ENCODE peak calls at places on chromosomes 4 and X, in seven cellular contexts. Z is H1, A is fibroblast of lung, X is astrocyte, K is IMR-90, Y is GM12878, B is neuronal stem cell. T is an unnamed sample. For H3K27me3, the result is how much of the 10 kb centered on the place peaks cover.

GRCh38 chr4:153603258-153603657 is 80.8 kb upstream of the TLR2 start:
- DNase-seq in A (no peak), Z (no peak), X (no peak), B (no peak), K (no peak), Y (no peak), T (no peak)

GRCh38 chr4:3387943-3388348 is 53.8 kb upstream of the HGFAC start:
- DNase-seq in Z (no peak), K (peak), B (no peak), X (peak), A (peak), Y (no peak), T (peak)

GRCh38 chrX:46912673-46913491 is 661 bp downstream of the JADE3 start:
- DNase-seq in B (peak), K (peak), Z (no peak), A (peak), Y (no peak), X (no peak), T (peak)

GRCh38 chr4:53592686-53593641 is 1.7 kb upstream of the LNX1 start:
- DNase-seq in Z (peak), A (peak), K (no peak), B (no peak), Y (no peak), X (peak), T (peak)

GRCh38 chrX:103404225-103405008 is 28.1 kb downstream of the BEX3 start:
- DNase-seq in Z (peak), K (peak), X (peak), A (peak), Y (peak), B (peak), T (no peak)

GRCh38 chr4:100269446-100269845 is 79.2 kb upstream of the DDIT4L start:
- DNase-seq in Z (no peak), A (no peak), Y (no peak), K (no peak), B (no peak), X (no peak), T (no peak)

GRCh38 chrX:1391370-1391706 is 575 bp downstream of the SLC25A6 start:
- DNase-seq in K (no peak), X (no peak), A (no peak), Z (peak), B (peak), Y (peak), T (peak)

GRCh38 chr4:106238819-106239420 is 77.1 kb downstream of the TBCK start:
- DNase-seq in X (peak), Z (peak), B (peak), A (peak), Y (no peak), K (peak), T (no peak)

GRCh38 chr4:129140521-129140920 is 44.6 kb downstream of the C4orf33 start:
- DNase-seq in B (no peak), Z (no peak), Y (no peak), K (no peak), X (no peak), A (no peak), T (no peak)

GRCh38 chr4:12791536-12791935 is 692.6 kb downstream of the RAB28 start:
- DNase-seq in B (no peak), K (no peak), Z (no peak), Y (no peak), A (no peak), X (no peak), T (no peak)

GRCh38 chr4:164210377-164210776 is 543.6 kb upstream of the SMIM31 start:
- DNase-seq in B (no peak), A (peak), K (peak), X (peak), Z (no peak), Y (no peak), T (no peak)

GRCh38 chr4:1293981-1294380 is 4.3 kb downstream of the MAEA start:
- DNase-seq in K (no peak), Y (no peak), X (peak), B (no peak), A (peak), Z (no peak), T (peak)

GRCh38 chr4:75892508-75892907 is 9.7 kb downstream of the PPEF2 start:
- DNase-seq in B (no peak), Z (no peak), A (no peak), Y (no peak), K (no peak), X (no peak), T (no peak)

GRCh38 chrX:112866175-112866574 is 25.5 kb upstream of the AMOT start:
- DNase-seq in K (peak), B (no peak), A (peak), X (no peak), Y (no peak), Z (no peak), T (no peak)

GRCh38 chrX:65871671-65872311 is 168.1 kb downstream of the VSIG4 start:
- DNase-seq in B (no peak), X (no peak), K (no peak), Y (peak), A (no peak), Z (peak), T (no peak)

GRCh38 chr4:85370400-85371032 is 104.4 kb upstream of the ARHGAP24 start:
- DNase-seq in B (peak), A (peak), X (peak), Y (peak), Z (peak), K (peak), T (no peak)

GRCh38 chr4:6064383-6064782 is 46.2 kb upstream of the C4orf50 start:
- DNase-seq in B (no peak), X (no peak), Y (no peak), K (no peak), A (no peak), Z (no peak), T (no peak)

GRCh38 chr4:76689079-76689817 is 208.7 kb downstream of the SOWAHB start:
- DNase-seq in Z (no peak), Y (no peak), X (no peak), A (peak), B (peak), K (peak), T (peak)

GRCh38 chr4:120769227-120769626 is 153.3 kb downstream of the PRDM5 start:
- DNase-seq in K (peak), Y (no peak), B (no peak), A (peak), X (peak), Z (no peak), T (peak)

GRCh38 chr4:76305033-76305687 is 1.4 kb upstream of the STBD1 start:
- DNase-seq in Y (no peak), Z (no peak), B (no peak), X (no peak), K (no peak), A (no peak), T (no peak)

GRCh38 chr4:130712038-130712437 is 1616.1 kb downstream of the C4orf33 start:
- DNase-seq in Y (no peak), A (peak), Z (no peak), X (peak), B (no peak), K (no peak), T (no peak)

GRCh38 chr4:82792912-82793649 is 5.5 kb downstream of the SCD5 start:
- DNase-seq in B (no peak), Y (no peak), K (peak), Z (no peak), X (no peak), A (no peak), T (no peak)

GRCh38 chr4:70667710-70668535 is 1.6 kb upstream of the JCHAIN start:
- DNase-seq in Y (no peak), A (peak), Z (no peak), X (peak), K (peak), B (no peak), T (no peak)

GRCh38 chrX:14027511-14028019 is 2.1 kb downstream of the GEMIN8 start:
- DNase-seq in A (peak), Y (peak), X (peak), Z (no peak), K (peak), B (no peak), T (peak)

GRCh38 chr4:144283496-144283895 is 143.0 kb upstream of the GYPA start:
- DNase-seq in A (no peak), X (no peak), B (no peak), Z (no peak), Y (no peak), K (no peak), T (no peak)

GRCh38 chr4:108586778-108587177 is 33.6 kb upstream of the RPL34 start:
- DNase-seq in Z (no peak), X (no peak), A (no peak), B (no peak), K (no peak), Y (no peak), T (no peak)

GRCh38 chr4:110309686-110310085 is 111.3 kb upstream of the ELOVL6 start:
- DNase-seq in X (peak), Z (no peak), Y (no peak), B (no peak), A (peak), K (peak), T (no peak)

GRCh38 chr4:148850257-148850995 is 408.2 kb upstream of the NR3C2 start:
- DNase-seq in A (no peak), Z (no peak), X (no peak), K (no peak), Y (no peak), B (no peak), T (no peak)

GRCh38 chr4:6188687-6189305 is 11.6 kb downstream of the JAKMIP1 start:
- DNase-seq in A (peak), Y (no peak), X (peak), K (no peak), Z (no peak), B (no peak), T (no peak)

GRCh38 chrX:129115104-129115503 is 408.2 kb downstream of the SMARCA1 start:
- DNase-seq in Y (no peak), A (peak), K (peak), B (no peak), X (no peak), Z (no peak), T (no peak)

GRCh38 chr4:168679397-168680176 is 182.7 kb downstream of the PALLD start:
- DNase-seq in Y (no peak), B (no peak), A (no peak), Z (no peak), K (peak), X (no peak), T (no peak)

GRCh38 chr4:72376901-72377300 is 192.1 kb downstream of the ADAMTS3 start:
- DNase-seq in A (no peak), K (no peak), X (no peak), B (no peak), Z (no peak), Y (no peak), T (no peak)

GRCh38 chrX:97057349-97057909 is 173.7 kb downstream of the RPA4 start:
- DNase-seq in A (peak), X (no peak), Y (no peak), Z (no peak), K (no peak), B (no peak), T (no peak)

GRCh38 chr4:1777822-1778641 is 15.1 kb upstream of the FGFR3 start:
- DNase-seq in K (no peak), B (peak), X (peak), Z (peak), A (peak), Y (no peak), T (peak)

GRCh38 chr4:53810643-53811042 is 219.4 kb upstream of the LNX1 start:
- DNase-seq in Y (no peak), X (no peak), Z (no peak), B (no peak), K (no peak), A (no peak), T (no peak)

GRCh38 chr4:103499094-103499493 is 220.7 kb downstream of the TACR3 start:
- DNase-seq in A (no peak), B (no peak), Z (no peak), Y (no peak), X (no peak), K (no peak), T (no peak)

GRCh38 chr4:141174457-141174856 is 41.2 kb upstream of the RNF150 start:
- DNase-seq in K (no peak), Z (no peak), A (no peak), Y (no peak), X (no peak), B (no peak), T (no peak)

DNA sequence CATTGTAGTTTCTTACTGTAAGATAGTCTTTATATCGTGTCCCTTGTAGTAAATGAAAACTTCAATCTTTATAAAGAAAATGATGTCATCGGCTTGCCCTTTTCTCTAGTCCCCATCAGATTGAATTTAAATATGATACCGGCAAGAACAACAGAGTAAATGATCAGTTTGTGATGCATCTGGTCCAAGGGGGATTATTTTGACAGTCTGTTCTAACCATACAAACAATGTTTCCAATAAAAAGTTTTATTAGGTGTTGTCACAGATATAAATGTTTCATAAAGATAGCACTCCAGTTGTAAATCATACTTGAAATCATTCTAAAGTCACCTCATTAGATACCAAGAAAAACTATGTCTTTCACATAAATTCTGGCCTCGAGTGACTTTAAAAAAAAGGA is 72.3 kb downstream of the SLC9A6 start:
- DNase-seq in A (no peak), K (no peak), Z (no peak), B (no peak), X (no peak), Y (no peak), T (no peak)
- H3K27me3 ChIP-seq in A (under half), K (under half), Z (under half), B (under half), X (under half), Y (under half), T (under half)

GRCh38 chr4:154779362-154779947 is 1.6 kb upstream of the RBM46 start:
- DNase-seq in B (peak), A (peak), Y (no peak), X (peak), K (peak), Z (no peak), T (peak)

GRCh38 chr4:154781983-154782293 is 866 bp downstream of the RBM46 start:
- DNase-seq in B (no peak), Y (no peak), K (no peak), Z (no peak), X (no peak), A (no peak), T (peak)

DNA sequence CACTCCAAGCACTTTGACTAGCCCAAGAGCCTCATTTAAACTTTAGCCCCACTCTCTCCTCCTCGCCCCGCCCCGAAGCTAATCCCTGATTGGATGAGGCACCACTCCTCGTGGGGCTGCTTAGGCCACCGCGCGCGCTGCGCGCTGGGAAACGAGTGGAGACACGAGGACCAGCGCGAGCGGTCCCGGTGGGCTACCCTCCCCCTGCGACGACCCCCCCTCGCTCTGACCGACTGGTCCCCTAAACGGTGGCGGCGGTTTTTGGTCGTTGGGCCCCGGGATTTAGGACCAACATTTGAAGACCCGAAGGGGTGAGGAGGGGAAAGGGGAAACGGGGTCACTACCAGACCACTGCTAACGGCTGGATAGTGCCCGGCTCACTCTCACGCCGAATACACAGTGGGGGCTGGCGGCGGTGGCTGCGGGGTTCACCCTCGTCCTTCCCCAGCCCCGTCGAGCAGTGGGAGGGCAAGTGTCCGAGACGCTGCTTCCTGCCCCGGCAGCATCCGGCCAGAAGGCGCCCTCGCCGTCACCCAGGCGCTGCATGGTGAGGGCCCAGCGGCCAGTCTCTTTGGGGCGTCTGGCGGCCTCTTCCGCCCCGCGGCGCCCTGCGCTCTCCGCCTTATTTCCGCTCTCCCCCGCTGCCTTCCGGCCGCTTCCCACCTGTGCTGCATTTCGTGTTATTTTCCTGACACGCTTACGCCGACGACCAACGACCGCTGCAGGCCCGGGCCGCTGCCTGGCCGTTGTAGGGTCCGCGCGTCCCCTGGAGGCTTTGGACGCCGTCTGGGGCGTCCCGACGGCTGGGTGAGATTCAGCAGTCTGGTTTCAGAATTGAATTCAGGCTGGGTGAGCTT is at the start of gene RBM46:
- DNase-seq in A (no peak), Z (no peak), B (no peak), X (no peak), K (no peak), Y (no peak), T (no peak)
- H2AFZ ChIP-seq in A (no peak), Z (peak), B (no peak), X (no peak), K (no peak), Y (no peak), T (no peak)

DNA sequence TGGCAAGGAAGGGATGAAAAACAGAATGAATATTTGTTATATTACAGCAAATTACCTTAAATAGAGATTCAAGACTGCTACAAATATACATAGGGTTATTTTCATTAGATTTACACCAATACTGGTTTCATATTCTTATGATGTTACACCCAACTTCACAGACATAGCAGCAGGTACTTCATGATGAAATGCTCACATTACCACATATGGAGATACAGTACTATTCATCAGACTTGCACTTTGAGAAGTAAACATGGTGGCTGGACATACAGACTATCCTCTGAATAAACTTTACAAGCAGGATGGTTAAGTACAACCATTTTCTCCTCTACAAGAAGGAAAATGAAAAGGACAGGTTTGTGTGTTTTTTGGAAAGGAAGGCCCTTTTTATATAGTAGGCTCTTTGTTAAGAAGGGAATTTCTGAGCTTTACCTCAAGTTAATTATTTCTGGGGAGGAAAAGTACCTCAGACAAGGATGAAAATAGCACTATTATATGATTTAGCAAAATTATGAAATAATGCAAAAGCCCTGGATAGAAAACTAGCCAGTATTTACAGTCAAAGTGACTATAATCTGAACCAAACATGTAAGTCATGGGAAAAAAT is 12.0 kb upstream of the FAM120C start:
- DNase-seq in A (no peak), X (no peak), Y (no peak), B (no peak), K (no peak), Z (no peak), T (no peak)
- H3K27me3 ChIP-seq in A (under half), X (under half), Y (under half), B (under half), K (under half), Z (under half), T (under half)

DNA sequence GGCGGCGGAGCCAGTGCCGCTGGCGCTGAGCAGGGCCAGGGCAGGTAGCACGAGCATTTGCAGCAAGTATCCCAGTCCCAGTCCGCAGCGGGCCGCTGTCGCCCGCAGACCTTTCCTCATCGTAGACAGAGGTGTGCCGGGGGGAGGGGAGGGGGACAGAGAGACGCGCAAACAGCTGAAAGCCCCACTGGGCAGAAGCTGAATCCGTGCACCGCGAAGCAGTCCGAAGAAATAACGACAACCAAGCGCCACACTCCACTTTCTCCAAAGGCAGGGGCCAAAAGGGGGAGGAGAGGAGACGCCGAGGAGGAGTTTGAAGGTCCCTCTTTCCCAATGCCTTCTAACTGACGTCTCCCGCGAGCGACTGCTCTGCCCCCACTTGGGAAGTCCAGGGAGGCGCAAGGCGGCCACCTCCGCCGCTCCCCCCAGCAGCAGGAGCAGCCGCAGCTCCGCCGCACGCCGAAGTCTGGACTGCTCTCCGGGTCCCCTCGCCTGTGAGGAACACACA is at the start of gene UNC5C:
- DNase-seq in B (peak), Z (no peak), X (peak), Y (no peak), A (peak), K (no peak), T (peak)
- H2AFZ ChIP-seq in B (peak), Z (peak), X (peak), Y (peak), A (peak), K (peak), T (peak)

GRCh38 chr4:83865417-83866150 is 329.7 kb downstream of the GPAT3 start:
- DNase-seq in Z (no peak), Y (no peak), A (peak), B (peak), K (no peak), X (peak), T (no peak)
- H3K27me3 ChIP-seq in Z (under half), Y (under half), A (under half), B (half or more), K (under half), X (under half), T (under half)

GRCh38 chrX:153725832-153726285 is 1.2 kb downstream of the ABCD1 start:
- DNase-seq in B (no peak), A (no peak), Z (no peak), X (no peak), Y (no peak), K (no peak), T (no peak)

GRCh38 chrX:153722704-153723350 is 1.4 kb downstream of the BCAP31 start:
- DNase-seq in A (no peak), Y (no peak), K (no peak), X (no peak), B (no peak), Z (no peak), T (peak)

GRCh38 chrX:153723351-153724251 is 586 bp downstream of the BCAP31 start:
- DNase-seq in X (no peak), A (peak), Y (no peak), K (peak), Z (no peak), B (peak), T (peak)

GRCh38 chrX:153725039-153725831 is 579 bp downstream of the ABCD1 start:
- DNase-seq in A (no peak), Y (no peak), B (no peak), K (no peak), Z (no peak), X (no peak), T (peak)

GRCh38 chrX:153724252-153725038 is at the start of the genes ABCD1 and BCAP31:
- DNase-seq in A (peak), K (peak), Y (peak), X (peak), Z (peak), B (peak), T (peak)
- H2AFZ ChIP-seq in A (no peak), K (peak), Y (peak), X (peak), Z (no peak), B (peak), T (peak)

T was measured in osteoblast.